ENCODE peak calls at places on chromosomes 1 and 21, in eight cellular contexts. One of them, this sample, is unnamed.
A peak's percentile ranks its signal among the peaks of the same experiment; 100 is the strongest.

GRCh38 chr1:30637183-30637969 is 86.0 kb downstream of the MATN1 start:
- DNase-seq in posterior cingulate gyrus: no peak
- DNase-seq in hepatocyte: no peak
- DNase-seq in stimulated activated naive B cell treated with anti-CD40 and anti-IgM and Interleukin-4, amounts not matched to agents 10 μg/mL and 1 μg/mL and 100 μg/mL, for 72 hours: no peak
- DNase-seq in skeletal muscle cell: no peak
- DNase-seq in Calu3: no peak
- DNase-seq in activated CD4-positive, CD25-positive, alpha-beta regulatory T cell: no peak
- DNase-seq in mucosa of gallbladder: peak; percentile 42
- DNase-seq in this sample: no peak

GRCh38 chr1:13725714-13726175 is 25.8 kb downstream of the PRDM2 start:
- DNase-seq in hepatocyte: peak; percentile 58
- DNase-seq in posterior cingulate gyrus: no peak
- DNase-seq in stimulated activated naive B cell treated with anti-CD40 and anti-IgM and Interleukin-4, amounts not matched to agents 10 μg/mL and 1 μg/mL and 100 μg/mL, for 72 hours: peak; percentile 46
- DNase-seq in Calu3: peak; percentile 12
- DNase-seq in skeletal muscle cell: no peak
- DNase-seq in activated CD4-positive, CD25-positive, alpha-beta regulatory T cell: peak; percentile 26
- DNase-seq in mucosa of gallbladder: peak; percentile 29
- DNase-seq in this sample: peak; percentile 66

GRCh38 chr1:154191990-154192450 is at the start of gene TPM3:
- DNase-seq in stimulated activated naive B cell treated with anti-CD40 and anti-IgM and Interleukin-4, amounts not matched to agents 10 μg/mL and 1 μg/mL and 100 μg/mL, for 72 hours: no peak
- DNase-seq in mucosa of gallbladder: no peak
- DNase-seq in activated CD4-positive, CD25-positive, alpha-beta regulatory T cell: no peak
- DNase-seq in skeletal muscle cell: no peak
- DNase-seq in Calu3: no peak
- DNase-seq in hepatocyte: no peak
- DNase-seq in posterior cingulate gyrus: no peak
- DNase-seq in this sample: no peak

GRCh38 chr1:227273557-227273956 is 44.7 kb downstream of the CDC42BPA start:
- DNase-seq in posterior cingulate gyrus: no peak
- DNase-seq in activated CD4-positive, CD25-positive, alpha-beta regulatory T cell: no peak
- DNase-seq in skeletal muscle cell: no peak
- DNase-seq in hepatocyte: peak; percentile 56
- DNase-seq in mucosa of gallbladder: peak; percentile 19
- DNase-seq in stimulated activated naive B cell treated with anti-CD40 and anti-IgM and Interleukin-4, amounts not matched to agents 10 μg/mL and 1 μg/mL and 100 μg/mL, for 72 hours: no peak
- DNase-seq in Calu3: peak; percentile 49
- DNase-seq in this sample: peak; percentile 29

GRCh38 chr1:222786107-222786506 is 28.7 kb upstream of the DISP1 start:
- DNase-seq in activated CD4-positive, CD25-positive, alpha-beta regulatory T cell: no peak
- DNase-seq in mucosa of gallbladder: no peak
- DNase-seq in Calu3: no peak
- DNase-seq in stimulated activated naive B cell treated with anti-CD40 and anti-IgM and Interleukin-4, amounts not matched to agents 10 μg/mL and 1 μg/mL and 100 μg/mL, for 72 hours: no peak
- DNase-seq in skeletal muscle cell: peak; percentile 16
- DNase-seq in hepatocyte: no peak
- DNase-seq in posterior cingulate gyrus: no peak
- DNase-seq in this sample: no peak

GRCh38 chr1:9591669-9592509 is 3.2 kb downstream of the TMEM201 start:
- DNase-seq in posterior cingulate gyrus: no peak
- DNase-seq in stimulated activated naive B cell treated with anti-CD40 and anti-IgM and Interleukin-4, amounts not matched to agents 10 μg/mL and 1 μg/mL and 100 μg/mL, for 72 hours: no peak
- DNase-seq in skeletal muscle cell: no peak
- DNase-seq in hepatocyte: no peak
- DNase-seq in mucosa of gallbladder: no peak
- DNase-seq in activated CD4-positive, CD25-positive, alpha-beta regulatory T cell: no peak
- DNase-seq in Calu3: no peak
- DNase-seq in this sample: no peak

GRCh38 chr1:119286587-119287181 is 81.9 kb upstream of the HAO2 start:
- DNase-seq in activated CD4-positive, CD25-positive, alpha-beta regulatory T cell: no peak
- DNase-seq in Calu3: peak; percentile 33
- DNase-seq in mucosa of gallbladder: no peak
- DNase-seq in stimulated activated naive B cell treated with anti-CD40 and anti-IgM and Interleukin-4, amounts not matched to agents 10 μg/mL and 1 μg/mL and 100 μg/mL, for 72 hours: peak; percentile 28
- DNase-seq in hepatocyte: peak; percentile 75
- DNase-seq in posterior cingulate gyrus: no peak
- DNase-seq in skeletal muscle cell: no peak
- DNase-seq in this sample: peak; percentile 52

GRCh38 chr1:165896277-165896676 is 68.9 kb downstream of the UCK2 start:
- DNase-seq in posterior cingulate gyrus: no peak
- DNase-seq in activated CD4-positive, CD25-positive, alpha-beta regulatory T cell: no peak
- DNase-seq in stimulated activated naive B cell treated with anti-CD40 and anti-IgM and Interleukin-4, amounts not matched to agents 10 μg/mL and 1 μg/mL and 100 μg/mL, for 72 hours: no peak
- DNase-seq in Calu3: no peak
- DNase-seq in mucosa of gallbladder: no peak
- DNase-seq in skeletal muscle cell: peak; percentile 79
- DNase-seq in hepatocyte: no peak
- DNase-seq in this sample: no peak

GRCh38 chr1:54887665-54888071 is 673 bp upstream of the DHCR24 start:
- DNase-seq in activated CD4-positive, CD25-positive, alpha-beta regulatory T cell: no peak
- DNase-seq in stimulated activated naive B cell treated with anti-CD40 and anti-IgM and Interleukin-4, amounts not matched to agents 10 μg/mL and 1 μg/mL and 100 μg/mL, for 72 hours: no peak
- DNase-seq in Calu3: peak; percentile 17
- DNase-seq in mucosa of gallbladder: peak; percentile 18
- DNase-seq in posterior cingulate gyrus: peak; percentile 37
- DNase-seq in hepatocyte: peak; percentile 37
- DNase-seq in skeletal muscle cell: no peak
- DNase-seq in this sample: no peak

GRCh38 chr1:50620680-50621329 is 197.6 kb upstream of the DMRTA2 start:
- DNase-seq in stimulated activated naive B cell treated with anti-CD40 and anti-IgM and Interleukin-4, amounts not matched to agents 10 μg/mL and 1 μg/mL and 100 μg/mL, for 72 hours: no peak
- DNase-seq in activated CD4-positive, CD25-positive, alpha-beta regulatory T cell: no peak
- DNase-seq in Calu3: peak; percentile 85
- DNase-seq in skeletal muscle cell: no peak
- DNase-seq in posterior cingulate gyrus: no peak
- DNase-seq in mucosa of gallbladder: peak; percentile 49
- DNase-seq in hepatocyte: peak; percentile 40
- DNase-seq in this sample: peak; percentile 20

GRCh38 chr21:45385549-45386050 is 19.4 kb upstream of the COL18A1 start:
- DNase-seq in mucosa of gallbladder: no peak
- DNase-seq in Calu3: no peak
- DNase-seq in stimulated activated naive B cell treated with anti-CD40 and anti-IgM and Interleukin-4, amounts not matched to agents 10 μg/mL and 1 μg/mL and 100 μg/mL, for 72 hours: no peak
- DNase-seq in skeletal muscle cell: no peak
- DNase-seq in hepatocyte: no peak
- DNase-seq in posterior cingulate gyrus: no peak
- DNase-seq in activated CD4-positive, CD25-positive, alpha-beta regulatory T cell: no peak
- DNase-seq in this sample: no peak

GRCh38 chr1:47388548-47389238 is 27.4 kb upstream of the FOXE3 start:
- DNase-seq in posterior cingulate gyrus: peak; percentile 68
- DNase-seq in stimulated activated naive B cell treated with anti-CD40 and anti-IgM and Interleukin-4, amounts not matched to agents 10 μg/mL and 1 μg/mL and 100 μg/mL, for 72 hours: peak; percentile 11
- DNase-seq in activated CD4-positive, CD25-positive, alpha-beta regulatory T cell: peak; percentile 21
- DNase-seq in Calu3: peak; percentile 81
- DNase-seq in mucosa of gallbladder: peak; percentile 52
- DNase-seq in skeletal muscle cell: no peak
- DNase-seq in hepatocyte: peak; percentile 73
- DNase-seq in this sample: peak; percentile 75

GRCh38 chr1:85258536-85259117 is 835 bp downstream of the C1orf52 start:
- DNase-seq in Calu3: no peak
- DNase-seq in activated CD4-positive, CD25-positive, alpha-beta regulatory T cell: no peak
- DNase-seq in hepatocyte: no peak
- DNase-seq in mucosa of gallbladder: no peak
- DNase-seq in skeletal muscle cell: no peak
- DNase-seq in stimulated activated naive B cell treated with anti-CD40 and anti-IgM and Interleukin-4, amounts not matched to agents 10 μg/mL and 1 μg/mL and 100 μg/mL, for 72 hours: no peak
- DNase-seq in posterior cingulate gyrus: no peak
- DNase-seq in this sample: no peak

GRCh38 chr1:119869962-119870361 is 26.4 kb downstream of the ADAM30 start:
- DNase-seq in Calu3: no peak
- DNase-seq in skeletal muscle cell: no peak
- DNase-seq in activated CD4-positive, CD25-positive, alpha-beta regulatory T cell: no peak
- DNase-seq in stimulated activated naive B cell treated with anti-CD40 and anti-IgM and Interleukin-4, amounts not matched to agents 10 μg/mL and 1 μg/mL and 100 μg/mL, for 72 hours: no peak
- DNase-seq in hepatocyte: no peak
- DNase-seq in mucosa of gallbladder: no peak
- DNase-seq in posterior cingulate gyrus: no peak
- DNase-seq in this sample: peak; percentile 44

GRCh38 chr1:188669715-188670114 is 1807.9 kb downstream of the BRINP3 start:
- DNase-seq in Calu3: no peak
- DNase-seq in posterior cingulate gyrus: no peak
- DNase-seq in mucosa of gallbladder: no peak
- DNase-seq in stimulated activated naive B cell treated with anti-CD40 and anti-IgM and Interleukin-4, amounts not matched to agents 10 μg/mL and 1 μg/mL and 100 μg/mL, for 72 hours: no peak
- DNase-seq in hepatocyte: no peak
- DNase-seq in skeletal muscle cell: peak; percentile 27
- DNase-seq in activated CD4-positive, CD25-positive, alpha-beta regulatory T cell: no peak
- DNase-seq in this sample: no peak

GRCh38 chr1:231605389-231606100 is 21.0 kb upstream of the DISC1 start:
- DNase-seq in mucosa of gallbladder: no peak
- DNase-seq in hepatocyte: no peak
- DNase-seq in posterior cingulate gyrus: no peak
- DNase-seq in stimulated activated naive B cell treated with anti-CD40 and anti-IgM and Interleukin-4, amounts not matched to agents 10 μg/mL and 1 μg/mL and 100 μg/mL, for 72 hours: no peak
- DNase-seq in skeletal muscle cell: no peak
- DNase-seq in activated CD4-positive, CD25-positive, alpha-beta regulatory T cell: no peak
- DNase-seq in Calu3: no peak
- DNase-seq in this sample: no peak

GRCh38 chr1:145960468-145961108 is 2.8 kb upstream of the LIX1L start:
- DNase-seq in hepatocyte: peak; percentile 85
- DNase-seq in stimulated activated naive B cell treated with anti-CD40 and anti-IgM and Interleukin-4, amounts not matched to agents 10 μg/mL and 1 μg/mL and 100 μg/mL, for 72 hours: no peak
- DNase-seq in mucosa of gallbladder: peak; percentile 68
- DNase-seq in activated CD4-positive, CD25-positive, alpha-beta regulatory T cell: peak; percentile 30
- DNase-seq in skeletal muscle cell: no peak
- DNase-seq in posterior cingulate gyrus: peak; percentile 68
- DNase-seq in Calu3: peak; percentile 63
- DNase-seq in this sample: peak; percentile 46

GRCh38 chr1:203796223-203796747 is 862 bp downstream of the ZBED6 start:
- DNase-seq in posterior cingulate gyrus: no peak
- DNase-seq in activated CD4-positive, CD25-positive, alpha-beta regulatory T cell: no peak
- DNase-seq in skeletal muscle cell: no peak
- DNase-seq in Calu3: peak; percentile 21
- DNase-seq in hepatocyte: peak; percentile 43
- DNase-seq in mucosa of gallbladder: no peak
- DNase-seq in stimulated activated naive B cell treated with anti-CD40 and anti-IgM and Interleukin-4, amounts not matched to agents 10 μg/mL and 1 μg/mL and 100 μg/mL, for 72 hours: peak; percentile 21
- DNase-seq in this sample: peak; percentile 44

GRCh38 chr1:34800214-34800613 is 7.4 kb downstream of the GJA4 start:
- DNase-seq in Calu3: no peak
- DNase-seq in skeletal muscle cell: no peak
- DNase-seq in mucosa of gallbladder: no peak
- DNase-seq in activated CD4-positive, CD25-positive, alpha-beta regulatory T cell: no peak
- DNase-seq in posterior cingulate gyrus: no peak
- DNase-seq in stimulated activated naive B cell treated with anti-CD40 and anti-IgM and Interleukin-4, amounts not matched to agents 10 μg/mL and 1 μg/mL and 100 μg/mL, for 72 hours: no peak
- DNase-seq in hepatocyte: no peak
- DNase-seq in this sample: no peak

GRCh38 chr21:31878831-31879230 is 6.0 kb downstream of the HUNK start:
- DNase-seq in hepatocyte: no peak
- DNase-seq in skeletal muscle cell: no peak
- DNase-seq in mucosa of gallbladder: no peak
- DNase-seq in posterior cingulate gyrus: no peak
- DNase-seq in stimulated activated naive B cell treated with anti-CD40 and anti-IgM and Interleukin-4, amounts not matched to agents 10 μg/mL and 1 μg/mL and 100 μg/mL, for 72 hours: no peak
- DNase-seq in Calu3: no peak
- DNase-seq in activated CD4-positive, CD25-positive, alpha-beta regulatory T cell: no peak
- DNase-seq in this sample: no peak

GRCh38 chr1:43031316-43032203 is 72.9 kb upstream of the SLC2A1 start:
- DNase-seq in Calu3: no peak
- DNase-seq in posterior cingulate gyrus: no peak
- DNase-seq in skeletal muscle cell: no peak
- DNase-seq in hepatocyte: no peak
- DNase-seq in activated CD4-positive, CD25-positive, alpha-beta regulatory T cell: no peak
- DNase-seq in mucosa of gallbladder: no peak
- DNase-seq in stimulated activated naive B cell treated with anti-CD40 and anti-IgM and Interleukin-4, amounts not matched to agents 10 μg/mL and 1 μg/mL and 100 μg/mL, for 72 hours: no peak
- DNase-seq in this sample: peak; percentile 10

GRCh38 chr1:43668956-43669355 is 19.0 kb downstream of the KDM4A start:
- DNase-seq in activated CD4-positive, CD25-positive, alpha-beta regulatory T cell: no peak
- DNase-seq in stimulated activated naive B cell treated with anti-CD40 and anti-IgM and Interleukin-4, amounts not matched to agents 10 μg/mL and 1 μg/mL and 100 μg/mL, for 72 hours: no peak
- DNase-seq in mucosa of gallbladder: no peak
- DNase-seq in hepatocyte: no peak
- DNase-seq in posterior cingulate gyrus: no peak
- DNase-seq in skeletal muscle cell: no peak
- DNase-seq in Calu3: no peak
- DNase-seq in this sample: no peak

GRCh38 chr21:44920694-44921604 is at the start of gene ITGB2:
- DNase-seq in mucosa of gallbladder: no peak
- DNase-seq in Calu3: no peak
- DNase-seq in posterior cingulate gyrus: no peak
- DNase-seq in activated CD4-positive, CD25-positive, alpha-beta regulatory T cell: no peak
- DNase-seq in skeletal muscle cell: no peak
- DNase-seq in stimulated activated naive B cell treated with anti-CD40 and anti-IgM and Interleukin-4, amounts not matched to agents 10 μg/mL and 1 μg/mL and 100 μg/mL, for 72 hours: peak; percentile 74
- DNase-seq in hepatocyte: no peak
- DNase-seq in this sample: no peak

GRCh38 chr1:111735858-111736544 is 3.2 kb downstream of the INKA2 start:
- DNase-seq in mucosa of gallbladder: no peak
- DNase-seq in stimulated activated naive B cell treated with anti-CD40 and anti-IgM and Interleukin-4, amounts not matched to agents 10 μg/mL and 1 μg/mL and 100 μg/mL, for 72 hours: no peak
- DNase-seq in Calu3: no peak
- DNase-seq in posterior cingulate gyrus: peak; percentile 61
- DNase-seq in activated CD4-positive, CD25-positive, alpha-beta regulatory T cell: no peak
- DNase-seq in hepatocyte: no peak
- DNase-seq in skeletal muscle cell: peak; percentile 75
- DNase-seq in this sample: no peak

GRCh38 chr1:205301220-205301821 is 20.2 kb downstream of the NUAK2 start:
- DNase-seq in stimulated activated naive B cell treated with anti-CD40 and anti-IgM and Interleukin-4, amounts not matched to agents 10 μg/mL and 1 μg/mL and 100 μg/mL, for 72 hours: no peak
- DNase-seq in activated CD4-positive, CD25-positive, alpha-beta regulatory T cell: no peak
- DNase-seq in hepatocyte: peak; percentile 91
- DNase-seq in mucosa of gallbladder: peak; percentile 78
- DNase-seq in posterior cingulate gyrus: peak; percentile 21
- DNase-seq in Calu3: peak; percentile 78
- DNase-seq in skeletal muscle cell: peak; percentile 89
- DNase-seq in this sample: peak; percentile 41

GRCh38 chr1:32724678-32725594 is 22.4 kb upstream of the SYNC start:
- DNase-seq in mucosa of gallbladder: no peak
- DNase-seq in hepatocyte: peak; percentile 79
- DNase-seq in stimulated activated naive B cell treated with anti-CD40 and anti-IgM and Interleukin-4, amounts not matched to agents 10 μg/mL and 1 μg/mL and 100 μg/mL, for 72 hours: no peak
- DNase-seq in Calu3: peak; percentile 49
- DNase-seq in skeletal muscle cell: peak; percentile 83
- DNase-seq in posterior cingulate gyrus: no peak
- DNase-seq in activated CD4-positive, CD25-positive, alpha-beta regulatory T cell: no peak
- DNase-seq in this sample: peak; percentile 80

GRCh38 chr1:226480459-226480858 is 68.1 kb upstream of the STUM start:
- DNase-seq in activated CD4-positive, CD25-positive, alpha-beta regulatory T cell: no peak
- DNase-seq in stimulated activated naive B cell treated with anti-CD40 and anti-IgM and Interleukin-4, amounts not matched to agents 10 μg/mL and 1 μg/mL and 100 μg/mL, for 72 hours: no peak
- DNase-seq in mucosa of gallbladder: no peak
- DNase-seq in Calu3: no peak
- DNase-seq in hepatocyte: no peak
- DNase-seq in posterior cingulate gyrus: no peak
- DNase-seq in skeletal muscle cell: no peak
- DNase-seq in this sample: peak; percentile 94